ENCODE peak calls at places on chromosomes 4 and X, in ten cellular contexts. Z is brain microvascular endothelial cell, J is left ventricle myocardium inferior, K is left lung, T is OCI-LY7, Y is tibial artery, X is endothelial cell of umbilical vein, O is fibroblast of lung, A is AG09309, F is right atrium auricular region. R is an unnamed sample.

GRCh38 chrX:82218361-82218760 is 1016.5 kb downstream of the SH3BGRL start:
- DNase-seq in Z (no peak), J (no peak), K (no peak), T (peak), Y (no peak), X (no peak), O (peak), A (no peak), F (no peak), R (no peak)

GRCh38 chr4:127783026-127783769 is 1.1 kb downstream of the HSPA4L start:
- DNase-seq in Z (peak), J (peak), K (no peak), T (no peak), Y (peak), X (peak), O (peak), A (no peak), F (peak), R (peak)

GRCh38 chr4:3389879-3390840 is 51.6 kb upstream of the HGFAC start:
- DNase-seq in Z (no peak), J (peak), K (no peak), T (no peak), Y (peak), X (no peak), O (no peak), A (no peak), F (no peak), R (no peak)

GRCh38 chr4:29970626-29971025 is 749.5 kb upstream of the PCDH7 start:
- DNase-seq in Z (no peak), J (no peak), K (no peak), T (no peak), Y (no peak), X (peak), O (peak), A (peak), F (no peak), R (no peak)

GRCh38 chr4:9867746-9868425 is 86.5 kb downstream of the DRD5 start:
- DNase-seq in Z (no peak), J (no peak), K (no peak), T (no peak), Y (no peak), X (no peak), O (no peak), A (no peak), F (no peak), R (no peak)

GRCh38 chrX:40202456-40202855 is 104.7 kb upstream of the BCOR start:
- DNase-seq in Z (no peak), J (no peak), K (no peak), T (no peak), Y (no peak), X (no peak), O (no peak), A (no peak), F (no peak), R (no peak)

GRCh38 chrX:37825225-37825842 is 22.0 kb downstream of the DYNLT3 start:
- DNase-seq in Z (peak), J (no peak), K (no peak), T (peak), Y (peak), X (peak), O (no peak), A (no peak), F (no peak), R (peak)

GRCh38 chr4:52234539-52235174 is 183.6 kb downstream of the SPATA18 start:
- DNase-seq in Z (peak), J (no peak), K (no peak), T (no peak), Y (no peak), X (peak), O (no peak), A (peak), F (no peak), R (peak)

GRCh38 chrX:119186194-119186593 is 49.9 kb upstream of the PGRMC1 start:
- DNase-seq in Z (no peak), J (no peak), K (no peak), T (no peak), Y (no peak), X (no peak), O (no peak), A (no peak), F (no peak), R (no peak)

GRCh38 chr4:139887962-139888735 is 222.5 kb downstream of the MGST2 start:
- DNase-seq in Z (no peak), J (no peak), K (no peak), T (no peak), Y (no peak), X (no peak), O (no peak), A (no peak), F (no peak), R (no peak)

GRCh38 chrX:111348363-111348927 is 63.5 kb downstream of the DCX start:
- DNase-seq in Z (no peak), J (no peak), K (no peak), T (no peak), Y (no peak), X (no peak), O (no peak), A (no peak), F (no peak), R (no peak)

GRCh38 chrX:45592067-45592466 is 391.4 kb upstream of the DIPK2B start:
- DNase-seq in Z (no peak), J (no peak), K (no peak), T (no peak), Y (no peak), X (no peak), O (no peak), A (no peak), F (no peak), R (no peak)

GRCh38 chr4:100414016-100414790 is 103.6 kb downstream of the EMCN start:
- DNase-seq in Z (no peak), J (no peak), K (no peak), T (no peak), Y (no peak), X (no peak), O (peak), A (no peak), F (no peak), R (no peak)

GRCh38 chrX:105463483-105463882 is 243.0 kb upstream of the TEX13A start:
- DNase-seq in Z (no peak), J (no peak), K (no peak), T (no peak), Y (no peak), X (no peak), O (no peak), A (no peak), F (no peak), R (no peak)

GRCh38 chr4:159764343-159764952 is 661.6 kb downstream of the RAPGEF2 start:
- DNase-seq in Z (peak), J (no peak), K (no peak), T (peak), Y (no peak), X (peak), O (peak), A (no peak), F (no peak), R (no peak)

GRCh38 chr4:138110815-138111214 is 131.3 kb downstream of the SLC7A11 start:
- DNase-seq in Z (no peak), J (no peak), K (no peak), T (no peak), Y (no peak), X (peak), O (peak), A (no peak), F (no peak), R (peak)

GRCh38 chr4:56049428-56050212 is 100.9 kb downstream of the CEP135 start:
- DNase-seq in Z (peak), J (no peak), K (no peak), T (peak), Y (no peak), X (peak), O (peak), A (no peak), F (no peak), R (no peak)

GRCh38 chr4:84218002-84218401 is 281.1 kb downstream of the NKX6-1 start:
- DNase-seq in Z (no peak), J (no peak), K (no peak), T (no peak), Y (no peak), X (no peak), O (peak), A (no peak), F (no peak), R (no peak)

GRCh38 chrX:45849261-45849660 is 648.6 kb upstream of the DIPK2B start:
- DNase-seq in Z (peak), J (no peak), K (no peak), T (no peak), Y (no peak), X (peak), O (peak), A (peak), F (no peak), R (peak)

GRCh38 chr4:152894673-152895072 is 41.5 kb upstream of the FHDC1 start:
- DNase-seq in Z (peak), J (no peak), K (no peak), T (no peak), Y (no peak), X (no peak), O (peak), A (no peak), F (no peak), R (peak)

DNA sequence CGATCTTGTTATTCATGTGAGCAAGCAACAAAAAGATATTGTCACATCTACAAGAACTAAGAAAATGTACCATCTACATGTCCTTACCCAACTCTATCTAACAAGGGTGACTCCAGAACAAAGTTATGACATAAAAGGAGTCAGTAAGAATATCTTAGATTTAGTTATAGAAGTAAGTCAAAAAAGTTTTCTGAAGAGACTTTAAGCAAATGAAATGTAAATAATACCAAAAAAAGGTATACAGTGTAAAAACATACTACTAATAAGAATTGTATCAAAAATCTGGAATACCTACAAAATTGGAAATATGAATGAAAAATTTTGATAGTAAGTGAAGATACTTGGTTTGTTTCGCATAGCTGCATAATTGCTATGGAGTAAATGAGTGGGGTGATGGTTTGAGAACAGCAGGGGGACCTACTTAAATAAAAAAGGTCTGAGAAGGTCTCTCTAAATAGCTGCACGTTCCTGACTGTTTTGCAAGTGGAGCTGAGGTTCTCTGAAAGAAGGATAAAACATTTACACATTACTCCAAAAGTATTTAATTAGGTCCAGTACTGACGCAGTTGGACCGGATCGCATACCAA is 51.0 kb upstream of the ENPP6 start:
- DNase-seq in Z (no peak), J (no peak), K (no peak), T (peak), Y (no peak), X (peak), O (no peak), A (no peak), F (peak), R (no peak)
- TF ChIP-seq CTCF in Z (no peak), J (no peak), K (no peak), T (peak), Y (no peak), X (no peak), O (no peak), A (no peak), F (no peak), R (no peak)

DNA sequence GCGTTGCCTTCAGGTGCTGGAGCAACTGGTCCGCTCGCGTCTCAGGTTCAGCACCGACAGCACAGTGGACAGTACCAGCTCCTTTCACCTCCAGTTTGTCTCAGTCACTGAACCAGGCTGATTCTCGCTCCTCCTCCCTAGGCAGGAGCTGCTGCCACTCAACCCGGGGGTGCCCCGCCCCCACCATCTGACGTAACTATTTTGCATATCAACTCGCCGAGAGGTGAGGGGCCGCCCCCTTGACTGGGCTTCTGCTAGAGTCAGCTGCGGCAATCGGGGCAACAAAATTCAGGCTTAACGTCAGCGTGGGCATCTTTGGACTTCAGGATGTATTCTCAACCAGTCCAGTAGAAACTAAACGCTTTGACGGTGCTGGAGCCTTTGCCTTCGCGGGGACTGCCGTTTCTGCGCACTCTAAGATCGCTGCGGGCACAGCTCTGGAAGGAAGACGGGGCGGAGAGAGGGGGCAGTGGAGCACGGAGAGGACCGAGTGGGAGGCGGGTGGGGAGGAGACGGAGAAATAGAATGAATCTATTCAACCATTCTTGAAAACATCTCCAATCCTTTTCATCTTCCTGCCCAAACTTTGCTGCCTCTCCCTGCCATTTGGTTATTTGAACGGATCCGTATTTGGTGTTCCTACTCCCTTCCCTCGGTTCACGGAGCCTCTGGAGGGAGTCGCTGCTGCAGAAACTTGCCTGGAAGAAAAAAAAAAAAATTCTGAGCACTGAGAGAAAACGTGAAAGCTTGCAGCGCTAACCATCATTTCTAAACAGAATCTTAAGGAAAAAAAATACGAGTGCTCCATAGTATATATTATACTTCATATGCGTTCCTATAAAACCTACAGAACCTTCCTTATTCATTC is at the start of gene FSTL5:
- DNase-seq in Z (peak), J (peak), K (peak), T (no peak), Y (peak), X (peak), O (peak), A (no peak), F (peak), R (peak)
- H3K4me3 ChIP-seq in Z (peak), J (peak), K (no peak), T (no peak), Y (peak), X (peak), O (no peak), A (peak), F (peak), R (peak)

GRCh38 chr4:109658871-109659410 is 44.3 kb downstream of the CASP6 start:
- DNase-seq in Z (no peak), J (no peak), K (no peak), T (no peak), Y (no peak), X (peak), O (no peak), A (no peak), F (no peak), R (no peak)
- TF ChIP-seq CTCF in Z (no peak), J (peak), K (no peak), T (peak), Y (no peak), X (no peak), O (no peak), A (no peak), F (peak), R (no peak)

GRCh38 chr4:94757192-94758140 is at the start of gene BMPR1B:
- DNase-seq in Z (peak), J (no peak), K (no peak), T (no peak), Y (peak), X (peak), O (peak), A (peak), F (no peak), R (peak)
- H3K4me3 ChIP-seq in Z (peak), J (peak), K (peak), T (no peak), Y (peak), X (peak), O (peak), A (peak), F (peak), R (peak)

GRCh38 chr4:23932186-23932585 is 42.3 kb upstream of the PPARGC1A start:
- DNase-seq in Z (no peak), J (no peak), K (no peak), T (no peak), Y (no peak), X (no peak), O (no peak), A (no peak), F (no peak), R (no peak)

GRCh38 chr4:23934223-23934622 is 44.4 kb upstream of the PPARGC1A start:
- DNase-seq in Z (no peak), J (no peak), K (no peak), T (no peak), Y (no peak), X (no peak), O (no peak), A (no peak), F (no peak), R (no peak)

GRCh38 chr4:23931489-23931830 is 41.6 kb upstream of the PPARGC1A start:
- DNase-seq in Z (no peak), J (no peak), K (no peak), T (no peak), Y (no peak), X (no peak), O (no peak), A (no peak), F (no peak), R (no peak)

GRCh38 chr4:23934915-23935314 is 45.1 kb upstream of the PPARGC1A start:
- DNase-seq in Z (peak), J (peak), K (no peak), T (no peak), Y (peak), X (no peak), O (peak), A (peak), F (peak), R (peak)

GRCh38 chr4:23932935-23933334 is 43.1 kb upstream of the PPARGC1A start:
- DNase-seq in Z (no peak), J (no peak), K (no peak), T (no peak), Y (no peak), X (no peak), O (peak), A (peak), F (no peak), R (peak)
- TF ChIP-seq CTCF in Z (peak), J (peak), K (no peak), T (no peak), Y (peak), X (no peak), O (peak), A (peak), F (no peak), R (peak)

R was measured in foreskin fibroblast.